ENCODE peak calls at places on chromosome 10, in ten cellular contexts. R, F, Q, Z, B, J, X, W, A and U are unnamed samples.
A peak's percentile ranks its signal among the peaks of the same experiment; 100 is the strongest.

GRCh38 chr10:53754851-53755250 is 982.3 kb upstream of the MBL2 start:
- DNase-seq in R (no peak), F (no peak), Q (no peak), Z (peak; percentile 1), B (peak; percentile 2), J (no peak), X (no peak), W (peak; percentile 7), A (no peak), U (no peak)

GRCh38 chr10:132571565-132572544 is 34.3 kb downstream of the INPP5A start:
- DNase-seq in R (no peak), F (peak; percentile 84), Q (peak; percentile 61), Z (peak; percentile 80), B (peak; percentile 91), J (no peak), X (no peak), W (no peak), A (peak; percentile 82), U (no peak)

GRCh38 chr10:99983280-99983988 is 26.3 kb downstream of the DNMBP start:
- DNase-seq in R (no peak), F (peak; percentile 82), Q (peak; percentile 52), Z (peak; percentile 7), B (peak; percentile 45), J (peak; percentile 53), X (no peak), W (no peak), A (no peak), U (no peak)

GRCh38 chr10:6165221-6165725 is 37.5 kb upstream of the PFKFB3 start:
- DNase-seq in R (no peak), F (no peak), Q (no peak), Z (no peak), B (peak; percentile 52), J (no peak), X (no peak), W (no peak), A (no peak), U (no peak)

GRCh38 chr10:28211759-28212158 is 91.1 kb downstream of the MPP7 start:
- DNase-seq in R (no peak), F (no peak), Q (no peak), Z (no peak), B (peak; percentile 20), J (no peak), X (no peak), W (no peak), A (no peak), U (no peak)

GRCh38 chr10:98074315-98074911 is 44.0 kb upstream of the CRTAC1 start:
- DNase-seq in R (no peak), F (peak; percentile 21), Q (no peak), Z (peak; percentile 3), B (no peak), J (no peak), X (no peak), W (peak; percentile 38), A (peak; percentile 44), U (peak; percentile 11)

GRCh38 chr10:78756604-78757442 is 311.9 kb upstream of the ZMIZ1 start:
- DNase-seq in R (peak; percentile 62), F (peak; percentile 98), Q (peak; percentile 81), Z (peak; percentile 89), B (peak; percentile 81), J (no peak), X (no peak), W (no peak), A (no peak), U (no peak)

GRCh38 chr10:88725798-88726197 is 19.7 kb downstream of the LIPK start:
- DNase-seq in R (no peak), F (no peak), Q (no peak), Z (no peak), B (no peak), J (no peak), X (no peak), W (no peak), A (no peak), U (no peak)

GRCh38 chr10:29946953-29947700 is 112.3 kb downstream of the JCAD start:
- DNase-seq in R (no peak), F (peak; percentile 87), Q (peak; percentile 70), Z (peak; percentile 41), B (no peak), J (no peak), X (no peak), W (no peak), A (no peak), U (no peak)

GRCh38 chr10:51170518-51171245 is 96.4 kb downstream of the PRKG1 start:
- DNase-seq in R (no peak), F (no peak), Q (no peak), Z (no peak), B (no peak), J (no peak), X (no peak), W (no peak), A (no peak), U (no peak)

GRCh38 chr10:102759497-102760210 is 15.9 kb downstream of the WBP1L start:
- DNase-seq in R (no peak), F (no peak), Q (no peak), Z (no peak), B (no peak), J (no peak), X (no peak), W (no peak), A (no peak), U (no peak)

GRCh38 chr10:62082729-62083412 is 181.4 kb downstream of the ARID5B start:
- DNase-seq in R (no peak), F (no peak), Q (no peak), Z (peak; percentile 21), B (no peak), J (no peak), X (no peak), W (no peak), A (peak; percentile 74), U (peak; percentile 82)

GRCh38 chr10:11573497-11573896 is 38.0 kb downstream of the USP6NL start:
- DNase-seq in R (no peak), F (peak; percentile 24), Q (no peak), Z (no peak), B (no peak), J (peak; percentile 4), X (no peak), W (no peak), A (no peak), U (no peak)

GRCh38 chr10:29646960-29647431 is 12.2 kb upstream of the SVIL start:
- DNase-seq in R (no peak), F (no peak), Q (no peak), Z (no peak), B (no peak), J (no peak), X (no peak), W (no peak), A (no peak), U (no peak)

GRCh38 chr10:58177362-58177947 is 90.2 kb downstream of the IPMK start:
- DNase-seq in R (no peak), F (peak; percentile 50), Q (no peak), Z (no peak), B (no peak), J (peak; percentile 46), X (no peak), W (no peak), A (no peak), U (no peak)

GRCh38 chr10:101272229-101272868 is 43.1 kb upstream of the LBX1 start:
- DNase-seq in R (peak; percentile 38), F (peak; percentile 87), Q (peak; percentile 40), Z (peak; percentile 59), B (peak; percentile 91), J (peak; percentile 85), X (peak; percentile 42), W (peak; percentile 74), A (peak; percentile 67), U (peak; percentile 36)

GRCh38 chr10:116465541-116465940 is 37.9 kb downstream of the PNLIPRP3 start:
- DNase-seq in R (no peak), F (no peak), Q (no peak), Z (no peak), B (no peak), J (no peak), X (no peak), W (no peak), A (no peak), U (no peak)

GRCh38 chr10:104330168-104331117 is 7.8 kb downstream of the ITPRIP start:
- DNase-seq in R (no peak), F (peak; percentile 71), Q (peak; percentile 71), Z (no peak), B (peak; percentile 80), J (no peak), X (no peak), W (no peak), A (no peak), U (no peak)

GRCh38 chr10:132443998-132444876 is 47.2 kb downstream of the PWWP2B start:
- DNase-seq in R (no peak), F (no peak), Q (no peak), Z (no peak), B (no peak), J (no peak), X (no peak), W (no peak), A (peak; percentile 48), U (peak; percentile 67)

GRCh38 chr10:46553238-46554049 is 3.0 kb downstream of the GPRIN2 start:
- DNase-seq in R (no peak), F (no peak), Q (peak; percentile 14), Z (peak; percentile 17), B (no peak), J (no peak), X (no peak), W (peak; percentile 10), A (peak; percentile 19), U (no peak)

GRCh38 chr10:46225597-46225996 is 61.2 kb upstream of the ANTXRL start:
- DNase-seq in R (no peak), F (no peak), Q (no peak), Z (no peak), B (no peak), J (no peak), X (no peak), W (no peak), A (peak; percentile 8), U (no peak)

GRCh38 chr10:124345521-124345920 is 73.2 kb downstream of the OAT start:
- DNase-seq in R (no peak), F (no peak), Q (no peak), Z (no peak), B (no peak), J (no peak), X (no peak), W (no peak), A (no peak), U (no peak)

GRCh38 chr10:5977471-5978370 is at the start of gene IL15RA:
- DNase-seq in R (peak; percentile 39), F (peak; percentile 79), Q (peak; percentile 80), Z (peak; percentile 92), B (peak; percentile 76), J (no peak), X (peak; percentile 74), W (peak; percentile 49), A (peak; percentile 93), U (peak; percentile 32)

GRCh38 chr10:70512149-70512611 is 33.6 kb downstream of the PALD1 start:
- DNase-seq in R (no peak), F (no peak), Q (no peak), Z (no peak), B (peak; percentile 64), J (no peak), X (no peak), W (no peak), A (no peak), U (no peak)

GRCh38 chr10:93445097-93445960 is 36.8 kb downstream of the MYOF start:
- DNase-seq in R (peak; percentile 37), F (peak; percentile 95), Q (peak; percentile 88), Z (peak; percentile 91), B (peak; percentile 97), J (peak; percentile 73), X (no peak), W (peak; percentile 66), A (no peak), U (no peak)

GRCh38 chr10:34049887-34050286 is 715.4 kb upstream of the NRP1 start:
- DNase-seq in R (no peak), F (no peak), Q (no peak), Z (no peak), B (no peak), J (no peak), X (no peak), W (no peak), A (no peak), U (no peak)

GRCh38 chr10:84838851-84839250 is 510.5 kb downstream of the CCSER2 start:
- DNase-seq in R (no peak), F (no peak), Q (no peak), Z (no peak), B (no peak), J (no peak), X (no peak), W (no peak), A (no peak), U (peak; percentile 26)

GRCh38 chr10:85615556-85615955 is 751.0 kb downstream of the GRID1 start:
- DNase-seq in R (no peak), F (no peak), Q (no peak), Z (no peak), B (no peak), J (no peak), X (no peak), W (no peak), A (no peak), U (no peak)